ENCODE peak calls at places on chromosomes 5 and 9, in five cellular contexts. One of them, this sample, is unnamed.

GRCh38 chr5:74630387-74631087 is 10.0 kb downstream of the ENC1 start:
- DNase-seq in lower leg skin: no peak
- DNase-seq in spleen: no peak
- DNase-seq in epithelial cell of esophagus: peak; percentile 97
- DNase-seq in upper lobe of right lung: no peak
- DNase-seq in this sample: no peak

GRCh38 chr5:179344301-179345178 is 721 bp downstream of the ADAMTS2 start:
- DNase-seq in epithelial cell of esophagus: no peak
- DNase-seq in spleen: peak; percentile 73
- DNase-seq in lower leg skin: no peak
- DNase-seq in upper lobe of right lung: no peak
- DNase-seq in this sample: no peak

GRCh38 chr5:39198080-39198479 is 21.3 kb downstream of the FYB1 start:
- DNase-seq in spleen: no peak
- DNase-seq in lower leg skin: no peak
- DNase-seq in epithelial cell of esophagus: peak; percentile 77
- DNase-seq in upper lobe of right lung: no peak
- DNase-seq in this sample: no peak

GRCh38 chr9:79193001-79193400 is 378.8 kb upstream of the TLE4 start:
- DNase-seq in spleen: no peak
- DNase-seq in upper lobe of right lung: no peak
- DNase-seq in lower leg skin: no peak
- DNase-seq in epithelial cell of esophagus: no peak
- DNase-seq in this sample: no peak

GRCh38 chr5:109849478-109850088 is 159.9 kb downstream of the MAN2A1 start:
- DNase-seq in epithelial cell of esophagus: no peak
- DNase-seq in upper lobe of right lung: no peak
- DNase-seq in lower leg skin: no peak
- DNase-seq in spleen: no peak
- DNase-seq in this sample: no peak

GRCh38 chr5:41649659-41650058 is 139.3 kb upstream of the PLCXD3 start:
- DNase-seq in upper lobe of right lung: no peak
- DNase-seq in lower leg skin: no peak
- DNase-seq in epithelial cell of esophagus: no peak
- DNase-seq in spleen: no peak
- DNase-seq in this sample: no peak

GRCh38 chr9:4640027-4640426 is 22.1 kb upstream of the PLPP6 start:
- DNase-seq in lower leg skin: no peak
- DNase-seq in spleen: no peak
- DNase-seq in epithelial cell of esophagus: peak; percentile 25
- DNase-seq in upper lobe of right lung: no peak
- DNase-seq in this sample: no peak

GRCh38 chr9:34636791-34637355 is 714 bp downstream of the SIGMAR1 start:
- DNase-seq in lower leg skin: no peak
- DNase-seq in spleen: no peak
- DNase-seq in upper lobe of right lung: no peak
- DNase-seq in epithelial cell of esophagus: no peak
- DNase-seq in this sample: no peak

GRCh38 chr5:6377582-6378127 is 692 bp downstream of the MED10 start:
- DNase-seq in lower leg skin: no peak
- DNase-seq in spleen: no peak
- DNase-seq in upper lobe of right lung: no peak
- DNase-seq in epithelial cell of esophagus: no peak
- DNase-seq in this sample: no peak

GRCh38 chr9:125649315-125649714 is 57.7 kb downstream of the MAPKAP1 start:
- DNase-seq in upper lobe of right lung: no peak
- DNase-seq in epithelial cell of esophagus: peak; percentile 94
- DNase-seq in spleen: no peak
- DNase-seq in lower leg skin: no peak
- DNase-seq in this sample: no peak

GRCh38 chr5:54867310-54867944 is 118.0 kb downstream of the ESM1 start:
- DNase-seq in epithelial cell of esophagus: peak; percentile 66
- DNase-seq in lower leg skin: no peak
- DNase-seq in upper lobe of right lung: no peak
- DNase-seq in spleen: no peak
- DNase-seq in this sample: no peak

GRCh38 chr9:136394312-136395305 is 5.4 kb downstream of the SNAPC4 start:
- DNase-seq in lower leg skin: no peak
- DNase-seq in spleen: no peak
- DNase-seq in upper lobe of right lung: no peak
- DNase-seq in epithelial cell of esophagus: no peak
- DNase-seq in this sample: no peak

GRCh38 chr5:176188506-176189193 is 49.6 kb upstream of the SIMC1 start:
- DNase-seq in spleen: no peak
- DNase-seq in upper lobe of right lung: no peak
- DNase-seq in epithelial cell of esophagus: no peak
- DNase-seq in lower leg skin: no peak
- DNase-seq in this sample: peak; percentile 44

GRCh38 chr9:36218411-36218901 is 27.7 kb downstream of the CLTA start:
- DNase-seq in spleen: no peak
- DNase-seq in lower leg skin: no peak
- DNase-seq in upper lobe of right lung: no peak
- DNase-seq in epithelial cell of esophagus: no peak
- DNase-seq in this sample: no peak

GRCh38 chr9:80866576-80867227 is 822.6 kb downstream of the TLE1 start:
- DNase-seq in lower leg skin: no peak
- DNase-seq in upper lobe of right lung: no peak
- DNase-seq in spleen: no peak
- DNase-seq in epithelial cell of esophagus: peak; percentile 66
- DNase-seq in this sample: no peak

GRCh38 chr5:143672806-143673205 is 139.2 kb upstream of the HMHB1 start:
- DNase-seq in upper lobe of right lung: no peak
- DNase-seq in epithelial cell of esophagus: no peak
- DNase-seq in spleen: no peak
- DNase-seq in lower leg skin: no peak
- DNase-seq in this sample: no peak

GRCh38 chr9:98856982-98857381 is 49.5 kb downstream of the GALNT12 start:
- DNase-seq in spleen: no peak
- DNase-seq in epithelial cell of esophagus: no peak
- DNase-seq in upper lobe of right lung: no peak
- DNase-seq in lower leg skin: no peak
- DNase-seq in this sample: no peak

GRCh38 chr9:111438576-111439235 is 45.5 kb downstream of the ECPAS start:
- DNase-seq in spleen: no peak
- DNase-seq in epithelial cell of esophagus: no peak
- DNase-seq in lower leg skin: no peak
- DNase-seq in upper lobe of right lung: no peak
- DNase-seq in this sample: no peak

GRCh38 chr5:135462304-135462703 is 10.2 kb upstream of the TIFAB start:
- DNase-seq in lower leg skin: peak; percentile 46
- DNase-seq in epithelial cell of esophagus: peak; percentile 68
- DNase-seq in upper lobe of right lung: peak; percentile 58
- DNase-seq in spleen: peak; percentile 61
- DNase-seq in this sample: no peak

GRCh38 chr5:141430332-141431113 is at the start of gene PCDHGA12:
- DNase-seq in spleen: no peak
- DNase-seq in lower leg skin: no peak
- DNase-seq in upper lobe of right lung: no peak
- DNase-seq in epithelial cell of esophagus: peak; percentile 77
- DNase-seq in this sample: no peak

GRCh38 chr9:92467041-92467440 is 15.3 kb downstream of the ASPN start:
- DNase-seq in upper lobe of right lung: no peak
- DNase-seq in lower leg skin: no peak
- DNase-seq in spleen: no peak
- DNase-seq in epithelial cell of esophagus: peak; percentile 18
- DNase-seq in this sample: no peak

GRCh38 chr9:18756712-18757125 is 276.3 kb downstream of the SAXO1 start:
- DNase-seq in lower leg skin: no peak
- DNase-seq in spleen: no peak
- DNase-seq in epithelial cell of esophagus: no peak
- DNase-seq in upper lobe of right lung: no peak
- DNase-seq in this sample: no peak

GRCh38 chr5:863244-863805 is 12.5 kb upstream of the ZDHHC11 start:
- DNase-seq in epithelial cell of esophagus: no peak
- DNase-seq in spleen: no peak
- DNase-seq in upper lobe of right lung: no peak
- DNase-seq in lower leg skin: no peak
- DNase-seq in this sample: no peak

GRCh38 chr5:43065384-43066230 is 25.5 kb upstream of the ANXA2R start:
- DNase-seq in lower leg skin: peak; percentile 49
- DNase-seq in epithelial cell of esophagus: peak; percentile 74
- DNase-seq in spleen: peak; percentile 89
- DNase-seq in upper lobe of right lung: peak; percentile 86
- DNase-seq in this sample: no peak

GRCh38 chr5:43068037-43068436 is 27.9 kb upstream of the ANXA2R start:
- DNase-seq in lower leg skin: no peak
- DNase-seq in upper lobe of right lung: no peak
- DNase-seq in spleen: no peak
- DNase-seq in epithelial cell of esophagus: no peak
- DNase-seq in this sample: no peak

GRCh38 chr5:43063731-43064171 is 23.6 kb upstream of the ANXA2R start:
- DNase-seq in epithelial cell of esophagus: peak; percentile 38
- DNase-seq in spleen: peak; percentile 80
- DNase-seq in upper lobe of right lung: no peak
- DNase-seq in lower leg skin: no peak
- DNase-seq in this sample: no peak

GRCh38 chr5:43066231-43066798 is 26.2 kb upstream of the ANXA2R start:
- DNase-seq in epithelial cell of esophagus: peak; percentile 71
- DNase-seq in spleen: peak; percentile 96
- DNase-seq in upper lobe of right lung: peak; percentile 90
- DNase-seq in lower leg skin: peak; percentile 54
- DNase-seq in this sample: peak; percentile 80

DNA sequence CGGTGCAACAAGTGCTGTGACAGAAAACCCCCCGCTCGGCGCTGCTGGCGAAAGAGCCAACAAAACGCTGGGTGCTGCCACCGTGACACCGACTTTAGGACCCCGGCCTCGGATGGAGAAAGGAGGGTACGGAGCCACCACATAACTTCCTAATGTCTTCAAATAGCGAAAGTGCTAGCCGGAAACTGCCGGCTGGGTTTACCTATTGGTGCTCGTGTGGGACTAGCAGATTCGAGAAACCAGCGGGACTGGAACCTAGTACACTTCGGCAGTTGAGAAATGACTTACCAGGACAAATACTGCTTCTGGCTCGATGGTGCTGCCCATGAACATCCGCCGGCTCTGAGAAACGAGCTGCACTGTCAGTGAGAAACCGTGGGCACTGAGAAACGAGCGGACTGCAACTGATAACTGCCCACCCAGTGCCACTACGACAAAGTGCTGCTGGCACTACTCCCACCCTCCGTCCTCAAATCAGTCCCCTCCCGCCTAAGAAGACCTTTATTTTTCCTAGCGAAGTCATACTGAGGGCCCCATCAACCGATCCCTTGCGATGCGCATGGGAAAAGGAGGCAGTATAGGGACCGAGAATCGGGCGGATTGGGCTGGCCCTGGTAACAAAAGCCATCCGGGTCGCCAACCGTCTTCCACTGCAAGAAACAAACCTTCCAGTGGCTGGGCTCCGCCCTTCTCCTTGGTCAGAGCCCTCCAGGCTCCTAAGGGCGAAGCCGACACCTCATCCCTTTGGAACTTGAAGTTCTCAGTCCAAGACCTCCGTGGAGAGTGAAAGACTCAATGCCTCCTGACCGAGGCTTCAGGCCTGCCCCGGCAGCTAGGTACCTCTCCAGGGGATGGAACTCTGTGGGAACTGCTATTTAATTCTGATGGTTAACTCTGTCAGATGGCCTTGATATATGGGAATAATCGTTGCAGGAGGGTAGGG is 27.0 kb upstream of the ANXA2R start:
- DNase-seq in upper lobe of right lung: peak; percentile 88
- DNase-seq in spleen: peak; percentile 93
- DNase-seq in epithelial cell of esophagus: peak; percentile 92
- DNase-seq in lower leg skin: peak; percentile 91
- DNase-seq in this sample: peak; percentile 81
- TF ChIP-seq CTCF in upper lobe of right lung: no peak
- TF ChIP-seq CTCF in spleen: no peak
- TF ChIP-seq CTCF in epithelial cell of esophagus: no peak
- TF ChIP-seq CTCF in lower leg skin: no peak
- TF ChIP-seq CTCF in this sample: no peak

GRCh38 chr5:103902893-103903292 is 340.3 kb upstream of the NUDT12 start:
- DNase-seq in epithelial cell of esophagus: no peak
- DNase-seq in lower leg skin: no peak
- DNase-seq in spleen: no peak
- DNase-seq in upper lobe of right lung: no peak
- DNase-seq in this sample: no peak

GRCh38 chr5:103904651-103905050 is 342.1 kb upstream of the NUDT12 start:
- DNase-seq in epithelial cell of esophagus: no peak
- DNase-seq in lower leg skin: no peak
- DNase-seq in spleen: no peak
- DNase-seq in upper lobe of right lung: no peak
- DNase-seq in this sample: no peak

GRCh38 chr5:103907001-103907400 is 344.4 kb upstream of the NUDT12 start:
- DNase-seq in upper lobe of right lung: no peak
- DNase-seq in spleen: no peak
- DNase-seq in lower leg skin: no peak
- DNase-seq in epithelial cell of esophagus: no peak
- DNase-seq in this sample: no peak

GRCh38 chr5:103896593-103896992 is 334.0 kb upstream of the NUDT12 start:
- DNase-seq in upper lobe of right lung: no peak
- DNase-seq in epithelial cell of esophagus: no peak
- DNase-seq in lower leg skin: no peak
- DNase-seq in spleen: no peak
- DNase-seq in this sample: no peak

DNA sequence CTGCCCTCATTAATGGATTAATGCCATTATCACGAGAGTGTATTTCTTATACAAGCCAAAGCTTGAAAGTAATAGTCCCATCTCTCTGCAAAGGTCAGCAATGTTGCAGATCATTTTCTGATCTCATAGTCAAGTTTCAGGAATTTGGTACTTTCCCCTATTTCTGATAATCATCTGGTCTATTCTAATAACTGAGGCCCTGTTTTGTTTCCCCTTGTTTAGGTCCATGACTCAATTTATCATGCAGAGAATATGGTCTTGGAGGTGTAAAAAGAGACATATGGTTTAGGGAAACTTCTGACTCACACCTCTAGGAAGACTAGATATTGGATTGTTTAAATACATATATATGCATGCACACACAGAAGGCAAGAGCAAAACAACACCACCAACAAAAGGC is 339.3 kb upstream of the NUDT12 start:
- DNase-seq in upper lobe of right lung: no peak
- DNase-seq in spleen: no peak
- DNase-seq in lower leg skin: no peak
- DNase-seq in epithelial cell of esophagus: no peak
- DNase-seq in this sample: no peak
- TF ChIP-seq CTCF in upper lobe of right lung: no peak
- TF ChIP-seq CTCF in spleen: no peak
- TF ChIP-seq CTCF in lower leg skin: no peak
- TF ChIP-seq CTCF in epithelial cell of esophagus: no peak
- TF ChIP-seq CTCF in this sample: no peak

GRCh38 chr9:16680965-16681658 is 189.4 kb downstream of the BNC2 start:
- DNase-seq in lower leg skin: no peak
- DNase-seq in spleen: no peak
- DNase-seq in upper lobe of right lung: no peak
- DNase-seq in epithelial cell of esophagus: no peak
- DNase-seq in this sample: no peak
- TF ChIP-seq CTCF in lower leg skin: no peak
- TF ChIP-seq CTCF in spleen: no peak
- TF ChIP-seq CTCF in upper lobe of right lung: no peak
- TF ChIP-seq CTCF in epithelial cell of esophagus: no peak
- TF ChIP-seq CTCF in this sample: no peak

DNA sequence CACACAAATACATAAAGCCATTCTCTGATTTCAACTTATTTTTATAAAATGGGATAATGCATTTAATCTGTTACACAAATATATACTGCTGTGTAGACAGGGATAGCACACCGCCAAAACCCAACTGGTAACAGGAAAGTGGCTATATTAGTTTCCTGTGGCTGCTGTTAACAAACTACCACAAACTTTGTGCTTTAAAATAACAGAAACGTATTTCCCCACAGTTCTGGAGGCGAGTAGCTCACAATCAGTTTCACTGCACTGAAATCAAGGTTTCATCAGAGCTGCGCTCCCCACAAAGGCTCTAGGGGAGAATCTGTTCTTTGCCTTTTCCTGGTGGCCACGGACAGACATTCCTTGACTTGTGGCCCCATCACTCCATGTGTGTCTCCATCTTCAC is 94.0 kb downstream of the MLLT3 start:
- DNase-seq in spleen: no peak
- DNase-seq in lower leg skin: no peak
- DNase-seq in upper lobe of right lung: no peak
- DNase-seq in epithelial cell of esophagus: no peak
- DNase-seq in this sample: no peak
- TF ChIP-seq CTCF in spleen: no peak
- TF ChIP-seq CTCF in lower leg skin: no peak
- TF ChIP-seq CTCF in upper lobe of right lung: no peak
- TF ChIP-seq CTCF in epithelial cell of esophagus: no peak
- TF ChIP-seq CTCF in this sample: no peak

This sample was measured in type B pancreatic cell.